ENCODE peak calls at places on chromosomes 2 and 18, in five cellular contexts. One of them, this sample, is unnamed.

GRCh38 chr2:85390941-85391669 is 19.1 kb downstream of the CAPG start:
- DNase-seq in IMR-90: peak; percentile 23
- DNase-seq in mesenchymal stem cell: peak; percentile 32
- DNase-seq in H9: peak; percentile 85
- DNase-seq in H1: peak; percentile 97
- DNase-seq in this sample: peak; percentile 78

GRCh38 chr2:135615404-135615803 is 84.1 kb downstream of the R3HDM1 start:
- DNase-seq in IMR-90: no peak
- DNase-seq in mesenchymal stem cell: no peak
- DNase-seq in H9: no peak
- DNase-seq in H1: no peak
- DNase-seq in this sample: no peak

GRCh38 chr2:27509326-27509725 is 12.7 kb downstream of the GCKR start:
- DNase-seq in IMR-90: peak; percentile 62
- DNase-seq in mesenchymal stem cell: no peak
- DNase-seq in H9: no peak
- DNase-seq in H1: no peak
- DNase-seq in this sample: no peak

GRCh38 chr2:8418721-8419120 is 263.1 kb upstream of the ID2 start:
- DNase-seq in IMR-90: peak; percentile 66
- DNase-seq in mesenchymal stem cell: no peak
- DNase-seq in H9: no peak
- DNase-seq in H1: no peak
- DNase-seq in this sample: no peak

GRCh38 chr2:74384051-74384450 is 3.9 kb upstream of the DCTN1 start:
- DNase-seq in IMR-90: peak; percentile 36
- DNase-seq in mesenchymal stem cell: no peak
- DNase-seq in H9: no peak
- DNase-seq in H1: no peak
- DNase-seq in this sample: no peak

GRCh38 chr2:212936572-212936971 is 214.8 kb downstream of the IKZF2 start:
- DNase-seq in IMR-90: no peak
- DNase-seq in mesenchymal stem cell: no peak
- DNase-seq in H9: no peak
- DNase-seq in H1: no peak
- DNase-seq in this sample: no peak

GRCh38 chr18:72830109-72830508 is 37.7 kb downstream of the NETO1 start:
- DNase-seq in IMR-90: no peak
- DNase-seq in mesenchymal stem cell: peak; percentile 5
- DNase-seq in H9: peak; percentile 67
- DNase-seq in H1: peak; percentile 76
- DNase-seq in this sample: peak; percentile 63

GRCh38 chr2:39678170-39678569 is 12.5 kb downstream of the TMEM178A start:
- DNase-seq in IMR-90: no peak
- DNase-seq in mesenchymal stem cell: no peak
- DNase-seq in H9: no peak
- DNase-seq in H1: no peak
- DNase-seq in this sample: no peak

GRCh38 chr18:73365018-73365417 is 497.2 kb upstream of the NETO1 start:
- DNase-seq in IMR-90: peak; percentile 95
- DNase-seq in mesenchymal stem cell: no peak
- DNase-seq in H9: no peak
- DNase-seq in H1: no peak
- DNase-seq in this sample: no peak

GRCh38 chr2:130355578-130356431 is at the start of gene PTPN18:
- DNase-seq in IMR-90: peak; percentile 85
- DNase-seq in mesenchymal stem cell: peak; percentile 90
- DNase-seq in H9: peak; percentile 67
- DNase-seq in H1: peak; percentile 77
- DNase-seq in this sample: peak; percentile 73

GRCh38 chr2:230784840-230785239 is 72.2 kb downstream of the CAB39 start:
- DNase-seq in IMR-90: no peak
- DNase-seq in mesenchymal stem cell: no peak
- DNase-seq in H9: no peak
- DNase-seq in H1: no peak
- DNase-seq in this sample: no peak

GRCh38 chr2:163859951-163860350 is 124.1 kb upstream of the FIGN start:
- DNase-seq in IMR-90: peak; percentile 0
- DNase-seq in mesenchymal stem cell: peak; percentile 20
- DNase-seq in H9: no peak
- DNase-seq in H1: no peak
- DNase-seq in this sample: no peak

GRCh38 chr2:43995733-43996533 is at the start of gene LRPPRC:
- DNase-seq in IMR-90: peak; percentile 97
- DNase-seq in mesenchymal stem cell: peak; percentile 98
- DNase-seq in H9: peak; percentile 94
- DNase-seq in H1: peak; percentile 87
- DNase-seq in this sample: peak; percentile 99

GRCh38 chr2:28102455-28102874 is 211.9 kb downstream of the BABAM2 start:
- DNase-seq in IMR-90: peak; percentile 86
- DNase-seq in mesenchymal stem cell: peak; percentile 18
- DNase-seq in H9: no peak
- DNase-seq in H1: no peak
- DNase-seq in this sample: no peak

GRCh38 chr2:64581777-64582539 is 57.8 kb downstream of the AFTPH start:
- DNase-seq in IMR-90: no peak
- DNase-seq in mesenchymal stem cell: no peak
- DNase-seq in H9: no peak
- DNase-seq in H1: no peak
- DNase-seq in this sample: no peak

GRCh38 chr2:31378389-31378788 is 36.2 kb downstream of the XDH start:
- DNase-seq in IMR-90: no peak
- DNase-seq in mesenchymal stem cell: no peak
- DNase-seq in H9: no peak
- DNase-seq in H1: no peak
- DNase-seq in this sample: no peak

GRCh38 chr2:14304326-14304725 is 328.2 kb upstream of the LRATD1 start:
- DNase-seq in IMR-90: no peak
- DNase-seq in mesenchymal stem cell: no peak
- DNase-seq in H9: no peak
- DNase-seq in H1: no peak
- DNase-seq in this sample: no peak

GRCh38 chr2:229230911-229231310 is 40.2 kb downstream of the PID1 start:
- DNase-seq in IMR-90: no peak
- DNase-seq in mesenchymal stem cell: no peak
- DNase-seq in H9: no peak
- DNase-seq in H1: no peak
- DNase-seq in this sample: no peak

GRCh38 chr2:33441235-33441810 is 35.1 kb upstream of the RASGRP3 start:
- DNase-seq in IMR-90: peak; percentile 78
- DNase-seq in mesenchymal stem cell: peak; percentile 73
- DNase-seq in H9: peak; percentile 65
- DNase-seq in H1: no peak
- DNase-seq in this sample: peak; percentile 71

GRCh38 chr2:196991061-196991460 is 64.6 kb upstream of the PGAP1 start:
- DNase-seq in IMR-90: no peak
- DNase-seq in mesenchymal stem cell: no peak
- DNase-seq in H9: no peak
- DNase-seq in H1: no peak
- DNase-seq in this sample: no peak

GRCh38 chr2:50401772-50402653 is 629.9 kb downstream of the NRXN1 start:
- DNase-seq in IMR-90: peak; percentile 52
- DNase-seq in mesenchymal stem cell: peak; percentile 51
- DNase-seq in H9: peak; percentile 61
- DNase-seq in H1: peak; percentile 84
- DNase-seq in this sample: peak; percentile 75

GRCh38 chr2:185279999-185280398 is 458.6 kb upstream of the FSIP2 start:
- DNase-seq in IMR-90: peak; percentile 3
- DNase-seq in mesenchymal stem cell: peak; percentile 37
- DNase-seq in H9: no peak
- DNase-seq in H1: no peak
- DNase-seq in this sample: peak; percentile 25

GRCh38 chr18:25284861-25285574 is 66.9 kb downstream of the ZNF521 start:
- DNase-seq in IMR-90: peak; percentile 41
- DNase-seq in mesenchymal stem cell: peak; percentile 77
- DNase-seq in H9: no peak
- DNase-seq in H1: no peak
- DNase-seq in this sample: peak; percentile 14

GRCh38 chr18:70024829-70025228 is 77.2 kb upstream of the CD226 start:
- DNase-seq in IMR-90: no peak
- DNase-seq in mesenchymal stem cell: no peak
- DNase-seq in H9: no peak
- DNase-seq in H1: no peak
- DNase-seq in this sample: no peak

DNA sequence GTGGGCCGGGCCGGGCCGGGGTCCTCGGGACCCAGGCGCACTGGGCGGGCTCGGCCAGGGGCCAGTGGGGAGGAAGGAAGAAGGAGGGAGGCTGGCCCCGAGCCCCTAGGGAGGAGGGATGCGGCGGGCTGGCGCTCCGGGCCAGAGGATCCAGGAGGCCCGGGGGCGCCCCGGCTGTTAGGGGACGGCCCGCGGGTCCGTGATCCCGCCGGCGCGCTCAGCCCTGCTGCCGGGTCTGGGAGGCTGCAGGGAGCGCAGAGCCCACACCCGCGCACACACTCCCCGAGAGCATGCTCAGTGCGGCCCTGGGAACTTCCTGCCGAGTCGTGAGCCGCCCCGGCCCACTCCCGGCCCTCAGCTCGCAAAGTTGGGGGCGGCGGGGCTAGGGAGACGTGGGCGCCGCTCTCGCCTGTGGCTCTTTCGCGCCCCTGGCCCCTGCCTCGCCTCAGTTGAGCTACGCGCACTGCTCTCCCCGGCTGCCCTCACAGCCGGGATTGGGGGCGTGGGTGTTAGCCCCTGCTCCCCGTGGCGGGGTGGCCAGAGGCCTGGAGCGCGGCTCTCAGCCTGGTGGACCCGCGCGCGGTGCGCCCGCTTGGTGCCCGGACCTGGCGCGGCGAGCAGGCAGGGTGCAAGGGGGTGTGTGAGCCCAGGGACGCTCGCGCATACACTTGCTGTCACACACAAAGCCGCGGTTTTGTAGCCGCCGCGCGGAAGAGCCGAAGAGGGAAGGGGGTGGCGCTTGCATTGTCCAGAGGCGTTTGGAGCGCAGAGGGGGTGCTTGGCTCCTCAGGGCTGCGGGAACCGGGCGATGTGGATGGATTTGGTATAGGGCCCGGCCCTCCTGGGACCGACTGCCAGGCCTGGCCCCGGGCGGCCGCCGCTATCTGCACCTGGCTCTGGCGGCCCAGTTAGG is 132.9 kb upstream of the MGAT5 start:
- DNase-seq in IMR-90: peak; percentile 71
- DNase-seq in mesenchymal stem cell: peak; percentile 80
- DNase-seq in H9: peak; percentile 55
- DNase-seq in H1: peak; percentile 73
- DNase-seq in this sample: peak; percentile 65
- H2BK120ac ChIP-seq in IMR-90: peak overlapping the region; percentile 50
- H2BK120ac ChIP-seq in mesenchymal stem cell: peak overlapping the region; percentile 91
- H2BK120ac ChIP-seq in H9: no peak overlapping the region
- H2BK120ac ChIP-seq in H1: no peak overlapping the region
- H2BK120ac ChIP-seq in this sample: peak overlapping the region; percentile 15

GRCh38 chr2:240869956-240870875 is 1.6 kb downstream of the AGXT start:
- DNase-seq in IMR-90: no peak
- DNase-seq in mesenchymal stem cell: no peak
- DNase-seq in H9: no peak
- DNase-seq in H1: no peak
- DNase-seq in this sample: no peak

GRCh38 chr2:240869109-240869955 is 708 bp downstream of the AGXT start:
- DNase-seq in IMR-90: no peak
- DNase-seq in mesenchymal stem cell: no peak
- DNase-seq in H9: no peak
- DNase-seq in H1: no peak
- DNase-seq in this sample: no peak

GRCh38 chr2:240871071-240871958 is 2.7 kb downstream of the AGXT start:
- DNase-seq in IMR-90: no peak
- DNase-seq in mesenchymal stem cell: no peak
- DNase-seq in H9: no peak
- DNase-seq in H1: no peak
- DNase-seq in this sample: no peak

GRCh38 chr2:240865391-240865790 is 3.2 kb upstream of the AGXT start:
- DNase-seq in IMR-90: no peak
- DNase-seq in mesenchymal stem cell: no peak
- DNase-seq in H9: no peak
- DNase-seq in H1: no peak
- DNase-seq in this sample: no peak

GRCh38 chr2:240868286-240869108 is at the start of gene AGXT:
- DNase-seq in IMR-90: peak; percentile 10
- DNase-seq in mesenchymal stem cell: no peak
- DNase-seq in H9: no peak
- DNase-seq in H1: no peak
- DNase-seq in this sample: no peak
- H4K8ac ChIP-seq in IMR-90: no peak within 1 kb of the TSS
- H4K8ac ChIP-seq in mesenchymal stem cell: no peak within 1 kb of the TSS
- H4K8ac ChIP-seq in H9: no peak within 1 kb of the TSS
- H4K8ac ChIP-seq in H1: no peak within 1 kb of the TSS
- H4K8ac ChIP-seq in this sample: no peak within 1 kb of the TSS

GRCh38 chr18:9907867-9908266 is 5.9 kb upstream of the VAPA start:
- DNase-seq in IMR-90: no peak
- DNase-seq in mesenchymal stem cell: no peak
- DNase-seq in H9: no peak
- DNase-seq in H1: no peak
- DNase-seq in this sample: no peak

GRCh38 chr18:9910071-9910470 is 3.7 kb upstream of the VAPA start:
- DNase-seq in IMR-90: no peak
- DNase-seq in mesenchymal stem cell: no peak
- DNase-seq in H9: no peak
- DNase-seq in H1: no peak
- DNase-seq in this sample: no peak

GRCh38 chr18:9905401-9905922 is 8.4 kb upstream of the VAPA start:
- DNase-seq in IMR-90: no peak
- DNase-seq in mesenchymal stem cell: peak; percentile 87
- DNase-seq in H9: no peak
- DNase-seq in H1: no peak
- DNase-seq in this sample: no peak

GRCh38 chr18:9902832-9903231 is 11.0 kb upstream of the VAPA start:
- DNase-seq in IMR-90: no peak
- DNase-seq in mesenchymal stem cell: peak; percentile 41
- DNase-seq in H9: no peak
- DNase-seq in H1: no peak
- DNase-seq in this sample: no peak

GRCh38 chr18:9906407-9906955 is 7.3 kb upstream of the VAPA start:
- DNase-seq in IMR-90: no peak
- DNase-seq in mesenchymal stem cell: no peak
- DNase-seq in H9: no peak
- DNase-seq in H1: no peak
- DNase-seq in this sample: no peak
- H2BK120ac ChIP-seq in IMR-90: no peak overlapping the region
- H2BK120ac ChIP-seq in mesenchymal stem cell: no peak overlapping the region
- H2BK120ac ChIP-seq in H9: no peak overlapping the region
- H2BK120ac ChIP-seq in H1: no peak overlapping the region
- H2BK120ac ChIP-seq in this sample: no peak overlapping the region

GRCh38 chr2:63052411-63053234 is 2.0 kb downstream of the OTX1 start:
- DNase-seq in IMR-90: no peak
- DNase-seq in mesenchymal stem cell: peak; percentile 7
- DNase-seq in H9: peak; percentile 33
- DNase-seq in H1: peak; percentile 55
- DNase-seq in this sample: peak; percentile 18

GRCh38 chr2:63049291-63050185 is 1.1 kb upstream of the OTX1 start:
- DNase-seq in IMR-90: peak; percentile 8
- DNase-seq in mesenchymal stem cell: peak; percentile 21
- DNase-seq in H9: peak; percentile 52
- DNase-seq in H1: peak; percentile 76
- DNase-seq in this sample: peak; percentile 60

GRCh38 chr2:63050186-63050915 is at the start of gene OTX1:
- DNase-seq in IMR-90: peak; percentile 21
- DNase-seq in mesenchymal stem cell: no peak
- DNase-seq in H9: peak; percentile 90
- DNase-seq in H1: peak; percentile 89
- DNase-seq in this sample: peak; percentile 84

GRCh38 chr2:63051795-63052333 is 1.2 kb downstream of the OTX1 start:
- DNase-seq in IMR-90: no peak
- DNase-seq in mesenchymal stem cell: peak; percentile 5
- DNase-seq in H9: peak; percentile 35
- DNase-seq in H1: peak; percentile 72
- DNase-seq in this sample: peak; percentile 11

GRCh38 chr2:63050916-63051794 is 525 bp downstream of the OTX1 start:
- DNase-seq in IMR-90: no peak
- DNase-seq in mesenchymal stem cell: peak; percentile 31
- DNase-seq in H9: peak; percentile 75
- DNase-seq in H1: peak; percentile 82
- DNase-seq in this sample: peak; percentile 65
- H4K8ac ChIP-seq in IMR-90: no peak overlapping the region
- H4K8ac ChIP-seq in mesenchymal stem cell: no peak overlapping the region
- H4K8ac ChIP-seq in H9: no peak overlapping the region
- H4K8ac ChIP-seq in H1: no peak overlapping the region
- H4K8ac ChIP-seq in this sample: no peak overlapping the region

This sample was measured in mesendoderm.